ENCODE peak calls at places on chromosomes 6 and 20, in nine cellular contexts. One of them, this sample, is unnamed.

GRCh38 chr20:57467742-57468141 is 57.2 kb downstream of the CTCFL start:
- DNase-seq in ovary: no peak
- DNase-seq in non-pigmented ciliary epithelial cell: no peak
- DNase-seq in stimulated activated CD8-positive, alpha-beta memory T cell treated with anti-CD3 and anti-CD28 coated beads, Interleukin-12 subunit alpha, Interleukin-12 subunit beta, amount 100 ng/mL, for 1 hour: no peak
- DNase-seq in sciatic nerve: no peak
- DNase-seq in stimulated activated CD4-positive, alpha-beta T cell treated with anti-CD3 and anti-CD28 coated beads, TNF-alpha, amount 100 ng/mL, for 24 hours: no peak
- DNase-seq in GM20000: no peak
- DNase-seq in IMR-90: no peak
- DNase-seq in germinal center: no peak
- DNase-seq in this sample: no peak

GRCh38 chr20:3420211-3420707 is 12.8 kb upstream of the DNAAF9 start:
- DNase-seq in IMR-90: peak
- DNase-seq in ovary: no peak
- DNase-seq in non-pigmented ciliary epithelial cell: no peak
- DNase-seq in GM20000: peak
- DNase-seq in stimulated activated CD4-positive, alpha-beta T cell treated with anti-CD3 and anti-CD28 coated beads, TNF-alpha, amount 100 ng/mL, for 24 hours: peak
- DNase-seq in stimulated activated CD8-positive, alpha-beta memory T cell treated with anti-CD3 and anti-CD28 coated beads, Interleukin-12 subunit alpha, Interleukin-12 subunit beta, amount 100 ng/mL, for 1 hour: no peak
- DNase-seq in germinal center: no peak
- DNase-seq in sciatic nerve: no peak
- DNase-seq in this sample: peak

GRCh38 chr20:33125983-33126382 is 42.0 kb upstream of the BPIFA2 start:
- DNase-seq in stimulated activated CD4-positive, alpha-beta T cell treated with anti-CD3 and anti-CD28 coated beads, TNF-alpha, amount 100 ng/mL, for 24 hours: no peak
- DNase-seq in germinal center: no peak
- DNase-seq in ovary: no peak
- DNase-seq in non-pigmented ciliary epithelial cell: no peak
- DNase-seq in GM20000: no peak
- DNase-seq in IMR-90: no peak
- DNase-seq in sciatic nerve: no peak
- DNase-seq in stimulated activated CD8-positive, alpha-beta memory T cell treated with anti-CD3 and anti-CD28 coated beads, Interleukin-12 subunit alpha, Interleukin-12 subunit beta, amount 100 ng/mL, for 1 hour: no peak
- DNase-seq in this sample: no peak

GRCh38 chr6:167968091-167968490 is 29.4 kb upstream of the KIF25 start:
- DNase-seq in stimulated activated CD4-positive, alpha-beta T cell treated with anti-CD3 and anti-CD28 coated beads, TNF-alpha, amount 100 ng/mL, for 24 hours: no peak
- DNase-seq in IMR-90: no peak
- DNase-seq in germinal center: no peak
- DNase-seq in GM20000: no peak
- DNase-seq in ovary: no peak
- DNase-seq in sciatic nerve: no peak
- DNase-seq in non-pigmented ciliary epithelial cell: no peak
- DNase-seq in stimulated activated CD8-positive, alpha-beta memory T cell treated with anti-CD3 and anti-CD28 coated beads, Interleukin-12 subunit alpha, Interleukin-12 subunit beta, amount 100 ng/mL, for 1 hour: no peak
- DNase-seq in this sample: no peak

GRCh38 chr20:3250091-3250504 is 11.1 kb upstream of the SLC4A11 start:
- DNase-seq in germinal center: no peak
- DNase-seq in non-pigmented ciliary epithelial cell: no peak
- DNase-seq in ovary: no peak
- DNase-seq in IMR-90: no peak
- DNase-seq in stimulated activated CD8-positive, alpha-beta memory T cell treated with anti-CD3 and anti-CD28 coated beads, Interleukin-12 subunit alpha, Interleukin-12 subunit beta, amount 100 ng/mL, for 1 hour: no peak
- DNase-seq in stimulated activated CD4-positive, alpha-beta T cell treated with anti-CD3 and anti-CD28 coated beads, TNF-alpha, amount 100 ng/mL, for 24 hours: no peak
- DNase-seq in GM20000: peak
- DNase-seq in sciatic nerve: no peak
- DNase-seq in this sample: peak

GRCh38 chr6:111427341-111428116 is 55.5 kb downstream of the REV3L start:
- DNase-seq in stimulated activated CD8-positive, alpha-beta memory T cell treated with anti-CD3 and anti-CD28 coated beads, Interleukin-12 subunit alpha, Interleukin-12 subunit beta, amount 100 ng/mL, for 1 hour: no peak
- DNase-seq in IMR-90: peak
- DNase-seq in non-pigmented ciliary epithelial cell: peak
- DNase-seq in sciatic nerve: no peak
- DNase-seq in germinal center: no peak
- DNase-seq in stimulated activated CD4-positive, alpha-beta T cell treated with anti-CD3 and anti-CD28 coated beads, TNF-alpha, amount 100 ng/mL, for 24 hours: peak
- DNase-seq in GM20000: peak
- DNase-seq in ovary: no peak
- DNase-seq in this sample: no peak

GRCh38 chr20:56393653-56394052 is 1.2 kb downstream of the CSTF1 start:
- DNase-seq in ovary: no peak
- DNase-seq in stimulated activated CD4-positive, alpha-beta T cell treated with anti-CD3 and anti-CD28 coated beads, TNF-alpha, amount 100 ng/mL, for 24 hours: no peak
- DNase-seq in GM20000: no peak
- DNase-seq in germinal center: no peak
- DNase-seq in stimulated activated CD8-positive, alpha-beta memory T cell treated with anti-CD3 and anti-CD28 coated beads, Interleukin-12 subunit alpha, Interleukin-12 subunit beta, amount 100 ng/mL, for 1 hour: no peak
- DNase-seq in non-pigmented ciliary epithelial cell: no peak
- DNase-seq in sciatic nerve: no peak
- DNase-seq in IMR-90: no peak
- DNase-seq in this sample: no peak

GRCh38 chr6:16345449-16346330 is 107.3 kb downstream of the GMPR start:
- DNase-seq in non-pigmented ciliary epithelial cell: no peak
- DNase-seq in ovary: no peak
- DNase-seq in stimulated activated CD8-positive, alpha-beta memory T cell treated with anti-CD3 and anti-CD28 coated beads, Interleukin-12 subunit alpha, Interleukin-12 subunit beta, amount 100 ng/mL, for 1 hour: no peak
- DNase-seq in germinal center: no peak
- DNase-seq in GM20000: no peak
- DNase-seq in sciatic nerve: peak
- DNase-seq in IMR-90: peak
- DNase-seq in stimulated activated CD4-positive, alpha-beta T cell treated with anti-CD3 and anti-CD28 coated beads, TNF-alpha, amount 100 ng/mL, for 24 hours: no peak
- DNase-seq in this sample: no peak

GRCh38 chr6:11236351-11236750 is 3.9 kb upstream of the NEDD9 start:
- DNase-seq in germinal center: no peak
- DNase-seq in sciatic nerve: no peak
- DNase-seq in ovary: no peak
- DNase-seq in stimulated activated CD4-positive, alpha-beta T cell treated with anti-CD3 and anti-CD28 coated beads, TNF-alpha, amount 100 ng/mL, for 24 hours: peak
- DNase-seq in non-pigmented ciliary epithelial cell: no peak
- DNase-seq in IMR-90: no peak
- DNase-seq in stimulated activated CD8-positive, alpha-beta memory T cell treated with anti-CD3 and anti-CD28 coated beads, Interleukin-12 subunit alpha, Interleukin-12 subunit beta, amount 100 ng/mL, for 1 hour: no peak
- DNase-seq in GM20000: peak
- DNase-seq in this sample: no peak

GRCh38 chr20:1463971-1464570 is 2.6 kb downstream of the NSFL1C start:
- DNase-seq in germinal center: no peak
- DNase-seq in sciatic nerve: no peak
- DNase-seq in stimulated activated CD4-positive, alpha-beta T cell treated with anti-CD3 and anti-CD28 coated beads, TNF-alpha, amount 100 ng/mL, for 24 hours: no peak
- DNase-seq in ovary: no peak
- DNase-seq in non-pigmented ciliary epithelial cell: no peak
- DNase-seq in stimulated activated CD8-positive, alpha-beta memory T cell treated with anti-CD3 and anti-CD28 coated beads, Interleukin-12 subunit alpha, Interleukin-12 subunit beta, amount 100 ng/mL, for 1 hour: no peak
- DNase-seq in IMR-90: no peak
- DNase-seq in GM20000: no peak
- DNase-seq in this sample: no peak

GRCh38 chr6:78322068-78322845 is 545.1 kb upstream of the IRAK1BP1 start:
- DNase-seq in stimulated activated CD4-positive, alpha-beta T cell treated with anti-CD3 and anti-CD28 coated beads, TNF-alpha, amount 100 ng/mL, for 24 hours: no peak
- DNase-seq in sciatic nerve: no peak
- DNase-seq in non-pigmented ciliary epithelial cell: no peak
- DNase-seq in stimulated activated CD8-positive, alpha-beta memory T cell treated with anti-CD3 and anti-CD28 coated beads, Interleukin-12 subunit alpha, Interleukin-12 subunit beta, amount 100 ng/mL, for 1 hour: no peak
- DNase-seq in ovary: no peak
- DNase-seq in germinal center: no peak
- DNase-seq in IMR-90: no peak
- DNase-seq in GM20000: no peak
- DNase-seq in this sample: no peak

GRCh38 chr6:124535746-124536145 is 426.5 kb upstream of the RNF217 start:
- DNase-seq in germinal center: no peak
- DNase-seq in stimulated activated CD8-positive, alpha-beta memory T cell treated with anti-CD3 and anti-CD28 coated beads, Interleukin-12 subunit alpha, Interleukin-12 subunit beta, amount 100 ng/mL, for 1 hour: no peak
- DNase-seq in sciatic nerve: no peak
- DNase-seq in IMR-90: no peak
- DNase-seq in stimulated activated CD4-positive, alpha-beta T cell treated with anti-CD3 and anti-CD28 coated beads, TNF-alpha, amount 100 ng/mL, for 24 hours: no peak
- DNase-seq in GM20000: no peak
- DNase-seq in non-pigmented ciliary epithelial cell: peak
- DNase-seq in ovary: peak
- DNase-seq in this sample: no peak

GRCh38 chr6:1296542-1296941 is 15.4 kb upstream of the FOXQ1 start:
- DNase-seq in sciatic nerve: no peak
- DNase-seq in IMR-90: peak
- DNase-seq in stimulated activated CD8-positive, alpha-beta memory T cell treated with anti-CD3 and anti-CD28 coated beads, Interleukin-12 subunit alpha, Interleukin-12 subunit beta, amount 100 ng/mL, for 1 hour: no peak
- DNase-seq in germinal center: no peak
- DNase-seq in stimulated activated CD4-positive, alpha-beta T cell treated with anti-CD3 and anti-CD28 coated beads, TNF-alpha, amount 100 ng/mL, for 24 hours: no peak
- DNase-seq in ovary: no peak
- DNase-seq in GM20000: no peak
- DNase-seq in non-pigmented ciliary epithelial cell: no peak
- DNase-seq in this sample: no peak

GRCh38 chr6:130434174-130434873 is 68.5 kb downstream of the TMEM200A start:
- DNase-seq in non-pigmented ciliary epithelial cell: peak
- DNase-seq in ovary: no peak
- DNase-seq in stimulated activated CD4-positive, alpha-beta T cell treated with anti-CD3 and anti-CD28 coated beads, TNF-alpha, amount 100 ng/mL, for 24 hours: no peak
- DNase-seq in IMR-90: peak
- DNase-seq in germinal center: no peak
- DNase-seq in stimulated activated CD8-positive, alpha-beta memory T cell treated with anti-CD3 and anti-CD28 coated beads, Interleukin-12 subunit alpha, Interleukin-12 subunit beta, amount 100 ng/mL, for 1 hour: no peak
- DNase-seq in GM20000: no peak
- DNase-seq in sciatic nerve: no peak
- DNase-seq in this sample: no peak

GRCh38 chr6:33816911-33817310 is 13.1 kb upstream of the MLN start:
- DNase-seq in non-pigmented ciliary epithelial cell: no peak
- DNase-seq in sciatic nerve: no peak
- DNase-seq in stimulated activated CD8-positive, alpha-beta memory T cell treated with anti-CD3 and anti-CD28 coated beads, Interleukin-12 subunit alpha, Interleukin-12 subunit beta, amount 100 ng/mL, for 1 hour: no peak
- DNase-seq in IMR-90: no peak
- DNase-seq in ovary: no peak
- DNase-seq in stimulated activated CD4-positive, alpha-beta T cell treated with anti-CD3 and anti-CD28 coated beads, TNF-alpha, amount 100 ng/mL, for 24 hours: no peak
- DNase-seq in GM20000: no peak
- DNase-seq in germinal center: no peak
- DNase-seq in this sample: no peak

GRCh38 chr6:105869835-105870506 is 216.2 kb upstream of the PRDM1 start:
- DNase-seq in non-pigmented ciliary epithelial cell: no peak
- DNase-seq in stimulated activated CD8-positive, alpha-beta memory T cell treated with anti-CD3 and anti-CD28 coated beads, Interleukin-12 subunit alpha, Interleukin-12 subunit beta, amount 100 ng/mL, for 1 hour: no peak
- DNase-seq in ovary: no peak
- DNase-seq in stimulated activated CD4-positive, alpha-beta T cell treated with anti-CD3 and anti-CD28 coated beads, TNF-alpha, amount 100 ng/mL, for 24 hours: no peak
- DNase-seq in GM20000: no peak
- DNase-seq in germinal center: no peak
- DNase-seq in IMR-90: no peak
- DNase-seq in sciatic nerve: no peak
- DNase-seq in this sample: no peak

GRCh38 chr6:72930733-72931132 is 294.6 kb downstream of the KHDC1L start:
- DNase-seq in stimulated activated CD4-positive, alpha-beta T cell treated with anti-CD3 and anti-CD28 coated beads, TNF-alpha, amount 100 ng/mL, for 24 hours: no peak
- DNase-seq in sciatic nerve: no peak
- DNase-seq in IMR-90: no peak
- DNase-seq in stimulated activated CD8-positive, alpha-beta memory T cell treated with anti-CD3 and anti-CD28 coated beads, Interleukin-12 subunit alpha, Interleukin-12 subunit beta, amount 100 ng/mL, for 1 hour: no peak
- DNase-seq in non-pigmented ciliary epithelial cell: no peak
- DNase-seq in GM20000: no peak
- DNase-seq in ovary: no peak
- DNase-seq in germinal center: no peak
- DNase-seq in this sample: no peak

GRCh38 chr20:9442858-9443257 is 71.5 kb upstream of the LAMP5 start:
- DNase-seq in stimulated activated CD4-positive, alpha-beta T cell treated with anti-CD3 and anti-CD28 coated beads, TNF-alpha, amount 100 ng/mL, for 24 hours: no peak
- DNase-seq in IMR-90: peak
- DNase-seq in ovary: no peak
- DNase-seq in GM20000: peak
- DNase-seq in non-pigmented ciliary epithelial cell: no peak
- DNase-seq in sciatic nerve: no peak
- DNase-seq in stimulated activated CD8-positive, alpha-beta memory T cell treated with anti-CD3 and anti-CD28 coated beads, Interleukin-12 subunit alpha, Interleukin-12 subunit beta, amount 100 ng/mL, for 1 hour: no peak
- DNase-seq in germinal center: no peak
- DNase-seq in this sample: no peak

GRCh38 chr6:128209771-128210170 is 308.9 kb upstream of the THEMIS start:
- DNase-seq in stimulated activated CD4-positive, alpha-beta T cell treated with anti-CD3 and anti-CD28 coated beads, TNF-alpha, amount 100 ng/mL, for 24 hours: no peak
- DNase-seq in GM20000: no peak
- DNase-seq in sciatic nerve: no peak
- DNase-seq in stimulated activated CD8-positive, alpha-beta memory T cell treated with anti-CD3 and anti-CD28 coated beads, Interleukin-12 subunit alpha, Interleukin-12 subunit beta, amount 100 ng/mL, for 1 hour: no peak
- DNase-seq in IMR-90: peak
- DNase-seq in ovary: no peak
- DNase-seq in germinal center: no peak
- DNase-seq in non-pigmented ciliary epithelial cell: peak
- DNase-seq in this sample: no peak

GRCh38 chr6:50056242-50056641 is 6.5 kb upstream of the DEFB112 start:
- DNase-seq in stimulated activated CD4-positive, alpha-beta T cell treated with anti-CD3 and anti-CD28 coated beads, TNF-alpha, amount 100 ng/mL, for 24 hours: no peak
- DNase-seq in IMR-90: no peak
- DNase-seq in GM20000: peak
- DNase-seq in sciatic nerve: no peak
- DNase-seq in non-pigmented ciliary epithelial cell: no peak
- DNase-seq in germinal center: no peak
- DNase-seq in stimulated activated CD8-positive, alpha-beta memory T cell treated with anti-CD3 and anti-CD28 coated beads, Interleukin-12 subunit alpha, Interleukin-12 subunit beta, amount 100 ng/mL, for 1 hour: no peak
- DNase-seq in ovary: no peak
- DNase-seq in this sample: no peak

GRCh38 chr6:18115356-18115755 is 7.1 kb downstream of the NHLRC1 start:
- DNase-seq in IMR-90: no peak
- DNase-seq in ovary: no peak
- DNase-seq in GM20000: no peak
- DNase-seq in germinal center: no peak
- DNase-seq in stimulated activated CD8-positive, alpha-beta memory T cell treated with anti-CD3 and anti-CD28 coated beads, Interleukin-12 subunit alpha, Interleukin-12 subunit beta, amount 100 ng/mL, for 1 hour: no peak
- DNase-seq in non-pigmented ciliary epithelial cell: no peak
- DNase-seq in stimulated activated CD4-positive, alpha-beta T cell treated with anti-CD3 and anti-CD28 coated beads, TNF-alpha, amount 100 ng/mL, for 24 hours: no peak
- DNase-seq in sciatic nerve: no peak
- DNase-seq in this sample: no peak

GRCh38 chr6:37232430-37233017 is 25.0 kb upstream of the TBC1D22B start:
- DNase-seq in GM20000: no peak
- DNase-seq in non-pigmented ciliary epithelial cell: no peak
- DNase-seq in ovary: no peak
- DNase-seq in germinal center: no peak
- DNase-seq in IMR-90: no peak
- DNase-seq in sciatic nerve: no peak
- DNase-seq in stimulated activated CD4-positive, alpha-beta T cell treated with anti-CD3 and anti-CD28 coated beads, TNF-alpha, amount 100 ng/mL, for 24 hours: no peak
- DNase-seq in stimulated activated CD8-positive, alpha-beta memory T cell treated with anti-CD3 and anti-CD28 coated beads, Interleukin-12 subunit alpha, Interleukin-12 subunit beta, amount 100 ng/mL, for 1 hour: no peak
- DNase-seq in this sample: no peak

GRCh38 chr20:54218470-54218869 is 10.6 kb downstream of the PFDN4 start:
- DNase-seq in stimulated activated CD8-positive, alpha-beta memory T cell treated with anti-CD3 and anti-CD28 coated beads, Interleukin-12 subunit alpha, Interleukin-12 subunit beta, amount 100 ng/mL, for 1 hour: no peak
- DNase-seq in non-pigmented ciliary epithelial cell: no peak
- DNase-seq in sciatic nerve: no peak
- DNase-seq in ovary: no peak
- DNase-seq in GM20000: no peak
- DNase-seq in germinal center: no peak
- DNase-seq in stimulated activated CD4-positive, alpha-beta T cell treated with anti-CD3 and anti-CD28 coated beads, TNF-alpha, amount 100 ng/mL, for 24 hours: no peak
- DNase-seq in IMR-90: no peak
- DNase-seq in this sample: no peak

GRCh38 chr6:31114970-31115849 is 610 bp downstream of the PSORS1C1 start:
- DNase-seq in non-pigmented ciliary epithelial cell: no peak
- DNase-seq in germinal center: no peak
- DNase-seq in ovary: no peak
- DNase-seq in GM20000: no peak
- DNase-seq in stimulated activated CD8-positive, alpha-beta memory T cell treated with anti-CD3 and anti-CD28 coated beads, Interleukin-12 subunit alpha, Interleukin-12 subunit beta, amount 100 ng/mL, for 1 hour: no peak
- DNase-seq in sciatic nerve: no peak
- DNase-seq in stimulated activated CD4-positive, alpha-beta T cell treated with anti-CD3 and anti-CD28 coated beads, TNF-alpha, amount 100 ng/mL, for 24 hours: no peak
- DNase-seq in IMR-90: peak
- DNase-seq in this sample: no peak

GRCh38 chr6:142771162-142771561 is 173.8 kb downstream of the HIVEP2 start:
- DNase-seq in ovary: no peak
- DNase-seq in germinal center: no peak
- DNase-seq in GM20000: no peak
- DNase-seq in IMR-90: no peak
- DNase-seq in stimulated activated CD4-positive, alpha-beta T cell treated with anti-CD3 and anti-CD28 coated beads, TNF-alpha, amount 100 ng/mL, for 24 hours: no peak
- DNase-seq in non-pigmented ciliary epithelial cell: no peak
- DNase-seq in stimulated activated CD8-positive, alpha-beta memory T cell treated with anti-CD3 and anti-CD28 coated beads, Interleukin-12 subunit alpha, Interleukin-12 subunit beta, amount 100 ng/mL, for 1 hour: no peak
- DNase-seq in sciatic nerve: no peak
- DNase-seq in this sample: no peak

GRCh38 chr20:31608256-31608980 is 3.3 kb downstream of the ID1 start:
- DNase-seq in GM20000: peak
- DNase-seq in germinal center: no peak
- DNase-seq in ovary: peak
- DNase-seq in stimulated activated CD4-positive, alpha-beta T cell treated with anti-CD3 and anti-CD28 coated beads, TNF-alpha, amount 100 ng/mL, for 24 hours: no peak
- DNase-seq in sciatic nerve: peak
- DNase-seq in non-pigmented ciliary epithelial cell: no peak
- DNase-seq in stimulated activated CD8-positive, alpha-beta memory T cell treated with anti-CD3 and anti-CD28 coated beads, Interleukin-12 subunit alpha, Interleukin-12 subunit beta, amount 100 ng/mL, for 1 hour: no peak
- DNase-seq in IMR-90: peak
- DNase-seq in this sample: peak

GRCh38 chr6:136344420-136344819 is 54.8 kb upstream of the BCLAF1 start:
- DNase-seq in GM20000: no peak
- DNase-seq in IMR-90: peak
- DNase-seq in germinal center: no peak
- DNase-seq in stimulated activated CD8-positive, alpha-beta memory T cell treated with anti-CD3 and anti-CD28 coated beads, Interleukin-12 subunit alpha, Interleukin-12 subunit beta, amount 100 ng/mL, for 1 hour: no peak
- DNase-seq in sciatic nerve: no peak
- DNase-seq in stimulated activated CD4-positive, alpha-beta T cell treated with anti-CD3 and anti-CD28 coated beads, TNF-alpha, amount 100 ng/mL, for 24 hours: no peak
- DNase-seq in ovary: no peak
- DNase-seq in non-pigmented ciliary epithelial cell: peak
- DNase-seq in this sample: no peak

GRCh38 chr6:118799826-118800225 is 94.1 kb upstream of the ASF1A start:
- DNase-seq in GM20000: no peak
- DNase-seq in sciatic nerve: no peak
- DNase-seq in germinal center: no peak
- DNase-seq in ovary: no peak
- DNase-seq in stimulated activated CD4-positive, alpha-beta T cell treated with anti-CD3 and anti-CD28 coated beads, TNF-alpha, amount 100 ng/mL, for 24 hours: no peak
- DNase-seq in stimulated activated CD8-positive, alpha-beta memory T cell treated with anti-CD3 and anti-CD28 coated beads, Interleukin-12 subunit alpha, Interleukin-12 subunit beta, amount 100 ng/mL, for 1 hour: no peak
- DNase-seq in IMR-90: no peak
- DNase-seq in non-pigmented ciliary epithelial cell: no peak
- DNase-seq in this sample: no peak

GRCh38 chr20:61950631-61951010 is 115.1 kb downstream of the TAF4 start:
- DNase-seq in GM20000: no peak
- DNase-seq in IMR-90: no peak
- DNase-seq in ovary: peak
- DNase-seq in non-pigmented ciliary epithelial cell: no peak
- DNase-seq in sciatic nerve: no peak
- DNase-seq in stimulated activated CD8-positive, alpha-beta memory T cell treated with anti-CD3 and anti-CD28 coated beads, Interleukin-12 subunit alpha, Interleukin-12 subunit beta, amount 100 ng/mL, for 1 hour: no peak
- DNase-seq in stimulated activated CD4-positive, alpha-beta T cell treated with anti-CD3 and anti-CD28 coated beads, TNF-alpha, amount 100 ng/mL, for 24 hours: no peak
- DNase-seq in germinal center: no peak
- DNase-seq in this sample: no peak

GRCh38 chr6:50706575-50706974 is 6.8 kb upstream of the TFAP2D start:
- DNase-seq in GM20000: no peak
- DNase-seq in stimulated activated CD4-positive, alpha-beta T cell treated with anti-CD3 and anti-CD28 coated beads, TNF-alpha, amount 100 ng/mL, for 24 hours: no peak
- DNase-seq in IMR-90: no peak
- DNase-seq in non-pigmented ciliary epithelial cell: no peak
- DNase-seq in ovary: no peak
- DNase-seq in germinal center: no peak
- DNase-seq in sciatic nerve: no peak
- DNase-seq in stimulated activated CD8-positive, alpha-beta memory T cell treated with anti-CD3 and anti-CD28 coated beads, Interleukin-12 subunit alpha, Interleukin-12 subunit beta, amount 100 ng/mL, for 1 hour: no peak
- DNase-seq in this sample: no peak

GRCh38 chr6:134730013-134730412 is 219.9 kb downstream of the ALDH8A1 start:
- DNase-seq in germinal center: no peak
- DNase-seq in stimulated activated CD4-positive, alpha-beta T cell treated with anti-CD3 and anti-CD28 coated beads, TNF-alpha, amount 100 ng/mL, for 24 hours: no peak
- DNase-seq in GM20000: no peak
- DNase-seq in sciatic nerve: no peak
- DNase-seq in IMR-90: no peak
- DNase-seq in non-pigmented ciliary epithelial cell: no peak
- DNase-seq in stimulated activated CD8-positive, alpha-beta memory T cell treated with anti-CD3 and anti-CD28 coated beads, Interleukin-12 subunit alpha, Interleukin-12 subunit beta, amount 100 ng/mL, for 1 hour: no peak
- DNase-seq in ovary: no peak
- DNase-seq in this sample: no peak